ENCODE peak calls at places on chromosomes 1 and 21, in ten cellular contexts. U, T, N, C, G, E, V, I, R and L are unnamed samples.

GRCh38 chr1:182430263-182431068 is 19.5 kb upstream of the RGSL1 start:
- DNase-seq in U (no peak), T (no peak), N (peak), C (no peak), G (peak), E (peak), V (no peak), I (no peak), R (no peak), L (peak)

GRCh38 chr1:200129480-200129879 is 102.0 kb downstream of the NR5A2 start:
- DNase-seq in U (no peak), T (no peak), N (peak), C (peak), G (no peak), E (no peak), V (no peak), I (no peak), R (no peak), L (peak)

GRCh38 chr1:97159342-97159741 is 437.8 kb downstream of the PTBP2 start:
- DNase-seq in U (no peak), T (no peak), N (no peak), C (no peak), G (peak), E (no peak), V (no peak), I (no peak), R (no peak), L (no peak)

GRCh38 chr1:156177918-156178654 is 15.8 kb upstream of the SLC25A44 start:
- DNase-seq in U (no peak), T (no peak), N (no peak), C (no peak), G (no peak), E (no peak), V (no peak), I (no peak), R (no peak), L (peak)

GRCh38 chr1:240486596-240486995 is 125.4 kb downstream of the GREM2 start:
- DNase-seq in U (no peak), T (no peak), N (no peak), C (no peak), G (no peak), E (no peak), V (no peak), I (no peak), R (no peak), L (no peak)

GRCh38 chr21:23162213-23162946 is 2164.2 kb downstream of the NCAM2 start:
- DNase-seq in U (no peak), T (no peak), N (no peak), C (no peak), G (no peak), E (no peak), V (no peak), I (no peak), R (no peak), L (no peak)

GRCh38 chr1:151846062-151846568 is 6.5 kb upstream of the C2CD4D start:
- DNase-seq in U (no peak), T (no peak), N (no peak), C (peak), G (no peak), E (peak), V (no peak), I (no peak), R (no peak), L (no peak)

GRCh38 chr1:12232221-12232620 is 2.4 kb downstream of the VPS13D start:
- DNase-seq in U (no peak), T (no peak), N (no peak), C (no peak), G (no peak), E (no peak), V (no peak), I (peak), R (peak), L (no peak)

GRCh38 chr1:235077571-235078479 is 50.8 kb downstream of the TOMM20 start:
- DNase-seq in U (no peak), T (no peak), N (no peak), C (no peak), G (peak), E (no peak), V (no peak), I (no peak), R (no peak), L (no peak)

GRCh38 chr1:212513586-212513985 is 80.9 kb downstream of the NENF start:
- DNase-seq in U (no peak), T (no peak), N (no peak), C (no peak), G (no peak), E (no peak), V (no peak), I (no peak), R (no peak), L (no peak)

GRCh38 chr1:118841521-118841920 is 146.6 kb downstream of the TBX15 start:
- DNase-seq in U (no peak), T (no peak), N (no peak), C (no peak), G (no peak), E (no peak), V (no peak), I (no peak), R (no peak), L (no peak)

GRCh38 chr21:45768011-45768740 is 124.7 kb downstream of the PCBP3 start:
- DNase-seq in U (no peak), T (no peak), N (no peak), C (no peak), G (no peak), E (peak), V (no peak), I (no peak), R (no peak), L (no peak)

GRCh38 chr1:10653370-10654125 is 142.9 kb downstream of the CASZ1 start:
- DNase-seq in U (no peak), T (no peak), N (no peak), C (no peak), G (no peak), E (no peak), V (no peak), I (no peak), R (peak), L (no peak)

GRCh38 chr1:100036718-100037664 is 67.2 kb downstream of the SLC35A3 start:
- DNase-seq in U (no peak), T (peak), N (no peak), C (no peak), G (no peak), E (peak), V (no peak), I (no peak), R (no peak), L (no peak)

GRCh38 chr1:234212764-234213406 is 160.4 kb upstream of the COA6 start:
- DNase-seq in U (no peak), T (peak), N (no peak), C (peak), G (no peak), E (peak), V (no peak), I (no peak), R (no peak), L (peak)

GRCh38 chr1:48526045-48526714 is 54.2 kb upstream of the SPATA6 start:
- DNase-seq in U (peak), T (peak), N (no peak), C (no peak), G (no peak), E (peak), V (no peak), I (no peak), R (peak), L (no peak)

GRCh38 chr21:36706482-36706852 is 7.6 kb downstream of the SIM2 start:
- DNase-seq in U (no peak), T (no peak), N (no peak), C (no peak), G (no peak), E (no peak), V (no peak), I (no peak), R (no peak), L (no peak)

GRCh38 chr21:36703626-36704280 is 4.8 kb downstream of the SIM2 start:
- DNase-seq in U (no peak), T (no peak), N (no peak), C (no peak), G (no peak), E (no peak), V (no peak), I (no peak), R (no peak), L (no peak)

GRCh38 chr21:36705679-36706481 is 7.0 kb downstream of the SIM2 start:
- DNase-seq in U (no peak), T (peak), N (no peak), C (no peak), G (no peak), E (no peak), V (no peak), I (no peak), R (no peak), L (peak)

GRCh38 chr21:36704281-36704957 is 5.5 kb downstream of the SIM2 start:
- DNase-seq in U (no peak), T (peak), N (no peak), C (no peak), G (no peak), E (no peak), V (no peak), I (no peak), R (no peak), L (no peak)

DNA sequence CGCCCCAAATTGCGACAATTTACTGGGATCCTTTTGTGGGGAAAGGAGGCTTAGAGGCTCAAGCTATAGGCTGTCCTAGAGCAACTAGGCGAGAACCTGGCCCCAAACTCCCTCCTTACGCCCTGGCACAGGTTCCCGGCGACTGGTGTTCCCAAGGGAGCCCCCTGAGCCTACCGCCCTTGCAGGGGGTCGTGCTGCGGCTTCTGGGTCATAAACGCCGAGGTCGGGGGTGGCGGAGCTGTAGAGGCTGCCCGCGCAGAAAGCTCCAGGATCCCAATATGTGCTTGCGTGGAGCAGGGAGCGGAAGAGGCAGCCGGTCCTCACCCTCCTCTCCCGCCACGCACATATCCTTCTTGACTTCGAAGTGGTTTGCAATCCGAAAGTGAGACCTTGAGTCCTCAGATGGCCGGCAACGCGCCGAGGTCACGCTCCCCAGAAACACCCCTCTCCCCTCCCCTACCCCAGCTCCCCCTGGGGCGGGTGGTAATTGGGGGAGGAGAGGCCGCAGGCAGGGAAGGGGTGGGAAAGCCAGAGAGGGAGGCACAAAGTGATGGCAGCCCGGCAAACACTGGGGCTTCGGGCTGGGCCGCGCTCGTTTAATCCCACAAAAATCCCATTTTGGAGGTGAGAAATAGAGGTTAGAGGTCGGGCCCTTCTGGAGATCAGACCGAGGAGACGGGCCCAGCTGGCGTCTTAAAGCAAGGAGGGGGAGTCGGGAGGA is 6.2 kb downstream of the SIM2 start:
- DNase-seq in U (no peak), T (peak), N (no peak), C (no peak), G (no peak), E (no peak), V (no peak), I (no peak), R (no peak), L (no peak)
- H3K4me3 ChIP-seq in U (no peak), T (peak), N (no peak), C (peak), G (no peak), E (no peak), V (peak), I (peak), R (peak), L (no peak)

DNA sequence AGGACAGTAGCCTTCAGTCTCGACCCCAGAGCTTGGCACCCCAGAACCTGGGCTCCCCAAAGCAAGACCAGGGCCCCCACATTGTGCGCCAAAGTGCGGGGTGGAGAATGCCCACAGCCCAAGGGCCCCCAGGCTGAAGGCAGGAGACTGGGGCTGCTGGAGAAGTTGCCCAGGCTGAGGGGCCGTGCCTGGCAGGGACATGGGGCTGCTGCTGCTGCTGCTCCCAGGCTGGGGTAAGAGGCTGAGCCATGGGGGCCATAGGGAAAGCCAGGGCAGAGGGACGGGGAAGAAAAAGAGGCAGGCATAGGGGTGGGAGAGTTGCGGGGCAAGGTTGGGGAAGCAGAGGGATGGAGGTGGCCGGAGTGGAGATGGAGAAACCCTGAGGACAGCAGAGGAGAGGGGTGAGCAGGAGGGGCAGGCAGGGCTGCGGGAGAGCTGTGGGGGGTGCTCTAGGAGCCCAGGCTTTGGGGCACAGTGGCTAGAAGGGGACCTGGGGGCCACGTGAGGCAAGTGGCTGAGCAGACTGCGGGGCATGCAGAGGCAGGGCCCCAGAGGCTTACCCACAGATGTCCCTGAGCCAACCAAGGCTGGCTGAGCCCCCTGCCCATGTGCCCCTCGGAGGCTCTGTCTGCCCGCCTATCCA is 18.9 kb downstream of the SLC27A3 start:
- DNase-seq in U (no peak), T (no peak), N (no peak), C (no peak), G (no peak), E (no peak), V (no peak), I (no peak), R (no peak), L (no peak)
- H3K4me3 ChIP-seq in U (no peak), T (peak), N (no peak), C (no peak), G (no peak), E (no peak), V (no peak), I (no peak), R (no peak), L (no peak)

DNA sequence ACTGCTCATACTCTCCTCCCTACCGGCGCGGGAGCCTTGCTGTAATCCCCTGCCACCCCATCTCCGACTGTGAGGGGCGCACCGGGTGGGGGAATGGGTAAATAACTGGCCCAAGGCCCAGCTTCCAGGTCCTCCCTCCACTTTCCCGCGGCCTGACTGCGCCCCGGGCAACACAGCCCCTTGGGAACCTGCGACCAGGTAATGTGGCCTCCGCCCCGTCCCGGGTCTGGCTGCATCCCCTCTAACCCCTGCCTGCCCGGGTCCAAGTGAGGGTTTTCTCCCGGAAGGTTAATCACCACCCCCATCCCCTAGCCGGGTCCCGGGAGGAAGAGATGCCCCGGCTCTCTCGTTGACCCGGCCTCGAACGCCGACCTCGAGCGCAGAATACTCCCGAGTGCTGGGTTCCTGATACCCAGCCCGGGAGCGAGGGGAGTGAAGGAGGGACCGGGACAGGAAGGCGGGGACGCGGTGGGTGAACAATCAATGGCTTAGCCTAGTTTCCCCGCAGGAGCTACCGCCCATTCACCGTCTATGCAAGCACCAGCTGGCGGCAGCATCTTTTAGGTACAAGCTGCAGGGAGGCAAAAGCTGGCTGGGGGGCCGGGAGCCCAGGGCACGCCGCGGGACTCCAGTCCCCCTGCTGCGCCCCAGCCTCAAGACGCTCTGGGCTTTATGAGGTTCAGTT is 5.9 kb upstream of the LHX9 start:
- DNase-seq in U (no peak), T (peak), N (no peak), C (no peak), G (no peak), E (no peak), V (no peak), I (no peak), R (no peak), L (no peak)
- H3K4me3 ChIP-seq in U (no peak), T (peak), N (no peak), C (peak), G (no peak), E (no peak), V (no peak), I (peak), R (peak), L (peak)

DNA sequence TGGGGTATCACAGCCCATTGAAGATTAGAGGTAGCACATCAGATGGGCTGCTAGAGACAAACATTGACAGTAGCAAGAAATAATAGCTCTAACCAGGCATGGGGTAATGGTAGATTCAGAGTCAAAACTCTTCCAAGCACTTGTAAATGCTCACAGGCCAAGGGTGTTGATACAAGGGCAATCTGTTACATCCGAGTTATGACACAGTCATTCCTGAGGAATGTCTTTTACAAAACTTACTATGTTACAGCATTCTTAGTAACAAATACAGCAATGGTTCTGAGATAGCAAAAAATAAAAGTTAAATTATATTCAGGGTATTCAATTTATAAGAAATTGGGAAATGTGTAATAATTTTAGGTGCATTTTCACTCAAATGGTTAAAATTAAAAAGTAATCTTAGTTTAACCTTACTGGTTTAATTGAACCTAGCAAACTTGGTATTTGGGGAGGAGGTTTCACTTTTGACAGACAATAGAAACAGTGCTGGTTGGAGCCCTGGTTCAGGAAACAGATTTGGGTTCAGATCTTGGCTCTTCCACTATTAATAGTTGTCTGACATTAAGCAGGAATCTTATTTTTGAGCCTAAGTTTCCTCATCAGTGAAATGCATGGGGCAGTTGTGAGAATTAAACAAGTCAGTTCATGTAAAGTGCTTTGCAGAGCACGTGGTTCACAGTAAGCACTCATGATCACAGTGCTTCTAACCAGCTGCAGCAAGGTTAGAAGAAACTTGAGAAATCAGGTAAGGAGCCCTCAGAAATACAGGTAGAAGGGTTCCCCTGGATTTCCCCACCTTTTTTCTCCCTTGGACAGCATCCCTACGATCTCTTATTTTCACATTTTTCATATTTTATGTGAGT is 4.4 kb downstream of the ST3GAL3 start:
- DNase-seq in U (no peak), T (no peak), N (no peak), C (no peak), G (no peak), E (peak), V (no peak), I (no peak), R (no peak), L (no peak)
- H3K4me3 ChIP-seq in U (no peak), T (no peak), N (no peak), C (no peak), G (no peak), E (no peak), V (no peak), I (no peak), R (no peak), L (no peak)

DNA sequence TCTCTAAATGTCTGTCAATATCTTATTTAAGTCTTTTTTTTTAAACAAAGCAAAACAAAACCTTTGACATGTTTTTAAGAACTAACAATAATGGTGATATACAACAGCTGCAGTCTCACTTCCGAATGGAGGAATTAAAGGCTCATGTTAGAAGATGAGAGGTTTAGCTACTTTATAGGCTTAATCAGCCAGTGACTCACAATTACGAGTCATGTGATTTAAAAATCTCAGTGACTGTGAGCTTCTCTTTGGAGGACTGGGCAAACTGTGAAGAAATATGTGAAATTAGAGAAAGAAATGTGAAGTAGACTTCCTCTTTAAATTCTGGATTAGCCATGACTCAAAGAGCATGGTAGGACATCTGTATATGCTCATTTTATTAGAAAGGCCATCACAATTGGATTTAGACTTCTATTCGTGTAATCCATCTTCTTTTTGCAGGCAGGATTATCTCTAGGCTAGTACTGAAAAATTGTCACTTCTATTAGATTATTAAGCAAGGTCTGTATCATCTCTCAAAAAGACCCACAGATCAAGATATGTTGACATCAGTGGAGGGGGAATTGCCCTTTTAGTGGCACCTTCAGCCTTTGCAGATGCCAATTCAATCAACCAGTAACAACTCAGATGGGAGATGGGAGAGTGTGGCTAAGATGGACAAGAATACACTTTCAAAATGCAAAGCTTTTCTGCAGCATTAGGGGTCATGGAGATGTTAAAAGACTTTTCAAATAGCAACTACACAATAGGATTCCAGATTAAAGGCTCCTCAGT is 28.6 kb downstream of the KCNA3 start:
- DNase-seq in U (no peak), T (no peak), N (no peak), C (no peak), G (no peak), E (peak), V (no peak), I (no peak), R (no peak), L (no peak)
- H3K4me3 ChIP-seq in U (no peak), T (no peak), N (no peak), C (no peak), G (no peak), E (no peak), V (no peak), I (no peak), R (no peak), L (no peak)

DNA sequence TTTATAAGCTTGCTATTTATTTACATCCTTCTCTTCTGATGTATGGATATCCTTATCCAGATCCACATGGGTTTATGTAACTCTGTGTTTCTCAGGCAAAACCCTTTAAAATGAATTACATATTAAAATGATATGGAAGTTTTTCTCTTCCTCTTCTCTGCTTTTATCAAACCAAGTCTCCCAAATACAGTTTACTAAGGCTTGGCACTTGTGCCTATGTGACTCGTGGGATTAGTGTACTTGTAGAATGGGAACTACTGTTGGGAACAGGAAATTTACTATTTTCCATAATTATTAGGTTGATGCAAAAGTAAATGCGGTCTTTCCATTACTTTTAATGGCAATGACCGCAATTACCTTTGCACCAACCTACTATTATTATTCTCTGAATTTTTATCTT is 14.8 kb downstream of the SIM2 start:
- DNase-seq in U (no peak), T (no peak), N (no peak), C (no peak), G (no peak), E (no peak), V (no peak), I (no peak), R (no peak), L (no peak)
- H3K4me3 ChIP-seq in U (no peak), T (no peak), N (no peak), C (no peak), G (no peak), E (no peak), V (no peak), I (no peak), R (no peak), L (no peak)

GRCh38 chr1:44113095-44113609 is 5.5 kb upstream of the KLF17 start:
- DNase-seq in U (no peak), T (no peak), N (no peak), C (no peak), G (no peak), E (no peak), V (no peak), I (no peak), R (no peak), L (no peak)
- H3K4me3 ChIP-seq in U (no peak), T (no peak), N (no peak), C (no peak), G (no peak), E (no peak), V (no peak), I (no peak), R (no peak), L (no peak)